ENCODE peak calls at places on chromosomes 7 and 10, in eight cellular contexts. I, Y, K, G, B, Z, U and D are unnamed samples.

GRCh38 chr7:9106747-9107146 is 673.3 kb downstream of the NXPH1 start:
- DNase-seq in I (no peak), Y (peak), K (no peak), G (no peak), B (no peak), Z (no peak), U (no peak), D (no peak)

GRCh38 chr7:155533827-155534690 is 12.3 kb downstream of the CNPY1 start:
- DNase-seq in I (peak), Y (peak), K (no peak), G (peak), B (no peak), Z (no peak), U (no peak), D (peak)

GRCh38 chr7:116674508-116675173 is 2.6 kb downstream of the MET start:
- DNase-seq in I (peak), Y (peak), K (no peak), G (no peak), B (no peak), Z (peak), U (no peak), D (no peak)

GRCh38 chr7:158355456-158356065 is 232.1 kb downstream of the PTPRN2 start:
- DNase-seq in I (no peak), Y (peak), K (no peak), G (no peak), B (no peak), Z (no peak), U (no peak), D (no peak)

GRCh38 chr7:99116151-99116550 is 27.8 kb downstream of the SMURF1 start:
- DNase-seq in I (no peak), Y (no peak), K (no peak), G (no peak), B (no peak), Z (no peak), U (no peak), D (no peak)

GRCh38 chr7:116524221-116524608 is 621 bp upstream of the CAV1 start:
- DNase-seq in I (no peak), Y (no peak), K (no peak), G (no peak), B (no peak), Z (no peak), U (no peak), D (no peak)

GRCh38 chr7:140675726-140676125 is 3.0 kb downstream of the ADCK2 start:
- DNase-seq in I (no peak), Y (no peak), K (no peak), G (no peak), B (no peak), Z (no peak), U (no peak), D (no peak)

GRCh38 chr10:117678106-117678505 is 135.6 kb downstream of the EMX2 start:
- DNase-seq in I (no peak), Y (no peak), K (no peak), G (no peak), B (no peak), Z (peak), U (no peak), D (no peak)

GRCh38 chr10:70418229-70418628 is 14.3 kb downstream of the EIF4EBP2 start:
- DNase-seq in I (no peak), Y (no peak), K (no peak), G (peak), B (no peak), Z (peak), U (peak), D (no peak)

GRCh38 chr10:18231480-18231879 is 91.3 kb downstream of the CACNB2 start:
- DNase-seq in I (no peak), Y (no peak), K (no peak), G (no peak), B (no peak), Z (no peak), U (no peak), D (no peak)

GRCh38 chr7:130999926-131000325 is 265.9 kb upstream of the KLF14 start:
- DNase-seq in I (no peak), Y (no peak), K (no peak), G (no peak), B (no peak), Z (no peak), U (no peak), D (no peak)

DNA sequence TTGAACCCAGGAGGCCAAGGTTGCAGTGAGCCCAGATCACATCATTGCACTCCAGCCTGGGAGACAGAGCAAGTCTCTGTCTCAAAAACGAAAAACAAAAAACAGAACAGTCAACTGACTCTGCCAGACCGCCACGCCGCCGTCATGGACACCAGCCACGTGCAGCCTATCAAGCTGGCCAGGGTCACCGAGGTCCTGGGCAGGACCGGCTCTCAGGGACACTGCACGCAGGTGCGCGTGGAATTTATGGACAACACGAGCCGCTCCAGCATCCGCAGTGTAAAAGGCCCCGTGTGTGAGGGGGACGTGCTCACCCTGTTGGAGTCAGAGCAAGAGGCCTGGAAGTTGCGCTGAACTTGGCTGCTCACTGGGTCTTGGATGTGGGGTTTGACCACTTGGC is 470.0 kb downstream of the CALN1 start:
- DNase-seq in I (no peak), Y (no peak), K (no peak), G (no peak), B (no peak), Z (no peak), U (no peak), D (no peak)
- TF ChIP-seq CTCF in I (no peak), Y (no peak), K (no peak), G (no peak), B (no peak), Z (no peak), U (no peak), D (no peak)

DNA sequence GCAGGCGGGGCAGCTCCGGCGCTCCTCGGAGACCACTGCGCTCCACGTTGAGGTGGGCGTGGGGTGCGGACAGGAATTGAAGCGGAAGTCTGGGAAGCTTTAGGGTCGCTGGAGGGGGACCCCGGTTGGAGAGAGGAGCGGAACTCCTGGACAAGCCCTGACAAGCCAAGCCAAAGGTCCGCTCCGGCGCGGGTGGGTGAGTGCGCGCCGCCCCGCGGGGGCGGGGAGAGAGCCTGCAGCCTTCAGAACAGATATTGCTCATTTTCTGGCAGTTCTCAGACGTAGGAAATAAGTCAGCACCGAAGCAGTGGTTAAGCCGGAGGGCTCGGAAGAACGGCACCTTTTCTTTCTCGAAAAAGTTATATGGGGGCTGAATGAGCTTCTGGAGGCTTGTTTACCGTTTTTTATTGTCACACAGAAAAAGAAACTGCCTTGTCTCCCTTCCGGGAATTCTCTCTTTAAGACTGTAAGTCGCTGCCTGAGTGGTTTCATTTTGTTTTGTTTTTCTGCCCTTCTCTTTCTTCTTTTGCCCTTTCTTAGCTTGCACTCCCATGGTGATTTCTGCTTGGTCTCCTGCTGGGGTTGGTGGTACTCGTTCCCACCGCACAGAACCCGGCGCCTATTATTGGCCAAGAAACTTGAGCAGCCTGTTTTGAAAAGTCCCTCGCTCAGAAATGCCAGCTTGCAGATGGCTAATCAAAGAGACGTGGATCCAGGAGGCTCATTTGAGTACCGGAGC is 732 bp downstream of the FAS start:
- DNase-seq in I (peak), Y (peak), K (peak), G (peak), B (no peak), Z (peak), U (no peak), D (peak)
- TF ChIP-seq CTCF in I (peak), Y (no peak), K (peak), G (no peak), B (no peak), Z (peak), U (peak), D (no peak)

GRCh38 chr7:104415700-104416099 is 87.3 kb downstream of the LHFPL3 start:
- DNase-seq in I (no peak), Y (no peak), K (no peak), G (no peak), B (no peak), Z (no peak), U (no peak), D (no peak)
- TF ChIP-seq CTCF in I (no peak), Y (peak), K (no peak), G (no peak), B (no peak), Z (no peak), U (no peak), D (no peak)

DNA sequence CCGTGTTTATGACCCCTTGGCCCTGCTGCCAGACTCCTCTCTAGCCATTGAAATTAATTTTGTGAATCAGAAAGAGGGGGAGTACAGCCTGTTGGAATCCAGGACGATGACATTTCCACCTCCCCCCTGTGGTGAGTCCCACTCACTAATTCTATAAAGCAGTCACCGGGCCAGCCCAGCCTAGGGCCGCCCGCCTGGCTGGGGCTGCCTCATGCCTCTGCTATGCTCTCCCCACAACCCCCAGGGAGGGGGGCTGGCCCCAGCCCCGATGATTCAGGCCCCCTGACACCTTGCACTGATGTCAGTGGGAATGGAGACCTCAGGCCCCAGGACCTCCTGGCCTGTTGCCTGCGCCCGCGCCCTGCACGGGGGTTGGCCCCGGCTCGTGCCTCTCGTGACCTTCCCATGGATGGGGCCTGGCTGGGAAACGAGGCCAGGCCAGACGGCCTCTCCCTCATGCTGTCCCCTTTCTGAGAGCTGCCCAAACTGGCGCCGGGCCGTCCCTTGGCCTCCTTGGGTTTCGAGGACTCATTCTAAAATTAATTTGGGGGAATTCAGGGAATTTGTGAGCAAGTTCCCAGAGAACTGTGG is 34.0 kb downstream of the TMEM270 start:
- DNase-seq in I (peak), Y (no peak), K (peak), G (peak), B (no peak), Z (peak), U (peak), D (no peak)
- TF ChIP-seq CTCF in I (no peak), Y (no peak), K (no peak), G (no peak), B (no peak), Z (peak), U (no peak), D (no peak)

GRCh38 chr10:86334515-86335085 is 32.0 kb downstream of the GRID1 start:
- DNase-seq in I (no peak), Y (peak), K (no peak), G (no peak), B (no peak), Z (no peak), U (no peak), D (no peak)
- TF ChIP-seq CTCF in I (no peak), Y (peak), K (no peak), G (no peak), B (no peak), Z (no peak), U (no peak), D (no peak)

GRCh38 chr10:95560288-95561199 is 627 bp downstream of the SORBS1 start:
- DNase-seq in I (peak), Y (peak), K (peak), G (peak), B (no peak), Z (peak), U (no peak), D (peak)
- TF ChIP-seq CTCF in I (no peak), Y (no peak), K (no peak), G (no peak), B (no peak), Z (no peak), U (no peak), D (no peak)